ENCODE peak calls at places on chromosomes 4 and X, in seven cellular contexts. One of them, this sample, is unnamed.
A peak's percentile ranks its signal among the peaks of the same experiment; 100 is the strongest.

GRCh38 chrX:140507223-140507981 is 2.5 kb upstream of the SOX3 start:
- DNase-seq in mucosa of descending colon: no peak
- DNase-seq in osteoblast: no peak
- DNase-seq in ovary: no peak
- DNase-seq in AG10803: no peak
- DNase-seq in GM12878: no peak
- DNase-seq in cardiac fibroblast: no peak
- DNase-seq in this sample: no peak

GRCh38 chr4:3792813-3793212 is 26.6 kb downstream of the ADRA2C start:
- DNase-seq in mucosa of descending colon: no peak
- DNase-seq in osteoblast: no peak
- DNase-seq in ovary: no peak
- DNase-seq in AG10803: no peak
- DNase-seq in GM12878: no peak
- DNase-seq in cardiac fibroblast: no peak
- DNase-seq in this sample: peak; percentile 63

GRCh38 chr4:80045831-80046230 is 27.2 kb downstream of the ANTXR2 start:
- DNase-seq in mucosa of descending colon: no peak
- DNase-seq in osteoblast: peak; percentile 6
- DNase-seq in ovary: no peak
- DNase-seq in AG10803: peak; percentile 81
- DNase-seq in GM12878: no peak
- DNase-seq in cardiac fibroblast: peak; percentile 85
- DNase-seq in this sample: no peak

GRCh38 chr4:164293181-164293580 is 460.8 kb upstream of the SMIM31 start:
- DNase-seq in mucosa of descending colon: no peak
- DNase-seq in osteoblast: no peak
- DNase-seq in ovary: no peak
- DNase-seq in AG10803: no peak
- DNase-seq in GM12878: no peak
- DNase-seq in cardiac fibroblast: no peak
- DNase-seq in this sample: no peak

GRCh38 chr4:81491943-81492342 is 20.2 kb upstream of the RASGEF1B start:
- DNase-seq in mucosa of descending colon: no peak
- DNase-seq in osteoblast: no peak
- DNase-seq in ovary: no peak
- DNase-seq in AG10803: no peak
- DNase-seq in GM12878: no peak
- DNase-seq in cardiac fibroblast: peak; percentile 43
- DNase-seq in this sample: no peak

GRCh38 chrX:3820170-3820569 is 106.7 kb upstream of the PRKX start:
- DNase-seq in mucosa of descending colon: no peak
- DNase-seq in osteoblast: peak; percentile 77
- DNase-seq in ovary: no peak
- DNase-seq in AG10803: peak; percentile 69
- DNase-seq in GM12878: no peak
- DNase-seq in cardiac fibroblast: peak; percentile 67
- DNase-seq in this sample: no peak

GRCh38 chrX:120741452-120741851 is 111.6 kb upstream of the C1GALT1C1 start:
- DNase-seq in mucosa of descending colon: no peak
- DNase-seq in osteoblast: no peak
- DNase-seq in ovary: no peak
- DNase-seq in AG10803: no peak
- DNase-seq in GM12878: no peak
- DNase-seq in cardiac fibroblast: no peak
- DNase-seq in this sample: no peak

GRCh38 chrX:136687457-136687856 is 39.5 kb downstream of the CD40LG start:
- DNase-seq in mucosa of descending colon: no peak
- DNase-seq in osteoblast: no peak
- DNase-seq in ovary: no peak
- DNase-seq in AG10803: no peak
- DNase-seq in GM12878: no peak
- DNase-seq in cardiac fibroblast: no peak
- DNase-seq in this sample: no peak

GRCh38 chrX:85111347-85111746 is 107.7 kb downstream of the APOOL start:
- DNase-seq in mucosa of descending colon: no peak
- DNase-seq in osteoblast: peak; percentile 52
- DNase-seq in ovary: no peak
- DNase-seq in AG10803: peak; percentile 3
- DNase-seq in GM12878: no peak
- DNase-seq in cardiac fibroblast: peak; percentile 25
- DNase-seq in this sample: no peak

GRCh38 chr4:184843984-184844554 is 18.3 kb upstream of the ACSL1 start:
- DNase-seq in mucosa of descending colon: no peak
- DNase-seq in osteoblast: no peak
- DNase-seq in ovary: no peak
- DNase-seq in AG10803: no peak
- DNase-seq in GM12878: no peak
- DNase-seq in cardiac fibroblast: no peak
- DNase-seq in this sample: no peak

DNA sequence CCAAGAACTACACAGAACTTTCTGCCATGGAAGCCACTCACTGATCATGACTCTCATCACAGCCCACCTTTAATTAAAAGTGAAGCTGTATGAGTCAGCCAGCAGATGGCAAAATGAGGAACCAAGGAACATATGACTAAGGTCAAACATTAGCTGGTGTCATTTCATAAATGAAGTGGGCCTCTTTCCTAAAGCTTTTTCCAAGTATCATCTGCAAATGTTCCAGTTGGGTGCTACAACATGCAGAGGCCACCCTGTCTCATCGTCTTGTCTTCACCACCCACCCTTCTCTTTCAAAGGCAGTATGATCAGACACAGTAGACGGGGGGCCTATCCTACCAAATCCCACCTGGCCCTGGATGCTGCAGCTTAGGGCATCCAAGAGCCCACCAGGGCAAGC is 9.2 kb upstream of the EOLA1 start:
- DNase-seq in mucosa of descending colon: no peak
- DNase-seq in osteoblast: no peak
- DNase-seq in ovary: no peak
- DNase-seq in AG10803: no peak
- DNase-seq in GM12878: no peak
- DNase-seq in cardiac fibroblast: no peak
- DNase-seq in this sample: no peak
- TF ChIP-seq CTCF in mucosa of descending colon: no peak
- TF ChIP-seq CTCF in osteoblast: no peak
- TF ChIP-seq CTCF in ovary: no peak
- TF ChIP-seq CTCF in AG10803: no peak
- TF ChIP-seq CTCF in GM12878: peak; percentile 17
- TF ChIP-seq CTCF in cardiac fibroblast: no peak
- TF ChIP-seq CTCF in this sample: no peak

GRCh38 chr4:139619644-139620043 is 46.0 kb upstream of the MGST2 start:
- DNase-seq in mucosa of descending colon: no peak
- DNase-seq in osteoblast: no peak
- DNase-seq in ovary: no peak
- DNase-seq in AG10803: peak; percentile 30
- DNase-seq in GM12878: no peak
- DNase-seq in cardiac fibroblast: peak; percentile 53
- DNase-seq in this sample: no peak
- TF ChIP-seq CTCF in mucosa of descending colon: no peak
- TF ChIP-seq CTCF in osteoblast: peak; percentile 57
- TF ChIP-seq CTCF in ovary: no peak
- TF ChIP-seq CTCF in AG10803: peak; percentile 68
- TF ChIP-seq CTCF in GM12878: peak; percentile 31
- TF ChIP-seq CTCF in cardiac fibroblast: peak; percentile 67
- TF ChIP-seq CTCF in this sample: peak; percentile 64

GRCh38 chr4:147824316-147824715 is 92.4 kb downstream of the ARHGAP10 start:
- DNase-seq in mucosa of descending colon: no peak
- DNase-seq in osteoblast: no peak
- DNase-seq in ovary: no peak
- DNase-seq in AG10803: no peak
- DNase-seq in GM12878: no peak
- DNase-seq in cardiac fibroblast: peak; percentile 71
- DNase-seq in this sample: no peak
- TF ChIP-seq CTCF in mucosa of descending colon: no peak
- TF ChIP-seq CTCF in osteoblast: no peak
- TF ChIP-seq CTCF in ovary: no peak
- TF ChIP-seq CTCF in AG10803: no peak
- TF ChIP-seq CTCF in GM12878: no peak
- TF ChIP-seq CTCF in cardiac fibroblast: no peak
- TF ChIP-seq CTCF in this sample: no peak

GRCh38 chrX:131331152-131331551 is 42.0 kb upstream of the IGSF1 start:
- DNase-seq in mucosa of descending colon: no peak
- DNase-seq in osteoblast: no peak
- DNase-seq in ovary: no peak
- DNase-seq in AG10803: no peak
- DNase-seq in GM12878: no peak
- DNase-seq in cardiac fibroblast: no peak
- DNase-seq in this sample: no peak
- TF ChIP-seq CTCF in mucosa of descending colon: no peak
- TF ChIP-seq CTCF in osteoblast: no peak
- TF ChIP-seq CTCF in ovary: no peak
- TF ChIP-seq CTCF in AG10803: no peak
- TF ChIP-seq CTCF in GM12878: no peak
- TF ChIP-seq CTCF in cardiac fibroblast: no peak
- TF ChIP-seq CTCF in this sample: no peak

DNA sequence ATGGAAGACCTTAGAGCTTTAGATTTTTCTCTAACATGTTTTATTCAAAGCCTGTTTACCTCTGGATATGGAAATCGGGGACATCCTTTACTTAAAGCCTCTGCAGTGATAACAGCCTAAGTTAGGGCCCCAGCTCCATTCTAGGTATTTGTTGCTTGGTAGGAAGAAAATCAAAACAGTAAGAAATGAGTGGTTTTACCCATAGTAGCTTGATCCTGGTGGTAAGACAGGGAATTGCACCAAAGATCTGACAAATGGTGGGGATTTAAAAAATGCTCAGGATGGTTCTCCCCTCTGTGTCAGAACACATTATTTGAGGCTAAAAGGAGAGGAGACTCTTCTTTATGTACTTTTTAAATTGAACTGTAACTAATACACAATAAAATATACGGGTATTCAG is 52.4 kb downstream of the AFF2 start:
- DNase-seq in mucosa of descending colon: no peak
- DNase-seq in osteoblast: no peak
- DNase-seq in ovary: no peak
- DNase-seq in AG10803: no peak
- DNase-seq in GM12878: no peak
- DNase-seq in cardiac fibroblast: no peak
- DNase-seq in this sample: no peak
- TF ChIP-seq CTCF in mucosa of descending colon: no peak
- TF ChIP-seq CTCF in osteoblast: peak; percentile 10
- TF ChIP-seq CTCF in ovary: no peak
- TF ChIP-seq CTCF in AG10803: peak; percentile 22
- TF ChIP-seq CTCF in GM12878: no peak
- TF ChIP-seq CTCF in cardiac fibroblast: peak; percentile 14
- TF ChIP-seq CTCF in this sample: peak; percentile 36

GRCh38 chr4:57037982-57038604 is 59.4 kb downstream of the POLR2B start:
- DNase-seq in mucosa of descending colon: peak; percentile 78
- DNase-seq in osteoblast: no peak
- DNase-seq in ovary: peak; percentile 77
- DNase-seq in AG10803: peak; percentile 35
- DNase-seq in GM12878: no peak
- DNase-seq in cardiac fibroblast: peak; percentile 61
- DNase-seq in this sample: peak; percentile 84
- TF ChIP-seq CTCF in mucosa of descending colon: peak; percentile 67
- TF ChIP-seq CTCF in osteoblast: peak; percentile 77
- TF ChIP-seq CTCF in ovary: peak; percentile 60
- TF ChIP-seq CTCF in AG10803: peak; percentile 90
- TF ChIP-seq CTCF in GM12878: peak; percentile 51
- TF ChIP-seq CTCF in cardiac fibroblast: peak; percentile 85
- TF ChIP-seq CTCF in this sample: peak; percentile 82

DNA sequence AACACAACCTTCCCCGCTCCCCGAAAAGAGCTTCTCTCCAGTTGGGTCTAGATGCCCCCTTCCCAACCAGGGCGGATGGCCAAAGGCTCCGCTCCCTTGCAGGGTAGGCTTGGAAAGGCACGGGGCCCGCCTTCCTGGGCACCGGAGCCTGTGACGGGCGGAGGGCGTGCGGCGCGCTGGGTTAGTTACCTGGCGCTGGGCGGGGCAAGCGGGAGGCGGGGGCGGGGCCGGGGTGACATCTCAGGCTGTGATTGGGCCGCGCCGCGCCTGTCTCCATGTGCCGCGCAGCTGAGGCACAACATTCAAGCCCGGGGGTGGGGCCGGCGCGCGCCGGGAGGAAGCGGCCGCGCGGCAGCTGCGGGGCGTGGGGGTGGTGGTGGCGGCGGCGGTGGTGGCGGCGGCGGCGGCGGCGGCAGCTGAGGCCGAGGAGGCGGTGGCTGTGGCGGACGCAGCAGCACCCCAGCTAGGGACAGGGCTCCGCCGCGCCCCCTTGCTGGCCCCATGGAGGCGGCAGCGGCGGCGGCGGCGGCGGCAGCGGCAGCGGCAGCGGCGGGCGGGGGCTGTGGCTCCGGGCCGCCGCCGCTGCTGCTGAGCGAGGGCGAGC is at the start of gene REPS2:
- DNase-seq in mucosa of descending colon: peak; percentile 91
- DNase-seq in osteoblast: peak; percentile 94
- DNase-seq in ovary: peak; percentile 83
- DNase-seq in AG10803: peak; percentile 28
- DNase-seq in GM12878: no peak
- DNase-seq in cardiac fibroblast: peak; percentile 49
- DNase-seq in this sample: peak; percentile 70
- TF ChIP-seq CTCF in mucosa of descending colon: no peak
- TF ChIP-seq CTCF in osteoblast: no peak
- TF ChIP-seq CTCF in ovary: no peak
- TF ChIP-seq CTCF in AG10803: no peak
- TF ChIP-seq CTCF in GM12878: no peak
- TF ChIP-seq CTCF in cardiac fibroblast: no peak
- TF ChIP-seq CTCF in this sample: no peak